ENCODE peak calls at places on chromosome 13, in ten cellular contexts. One of them, this sample, is unnamed.

GRCh38 chr13:51806571-51806970 is 2.6 kb upstream of the DHRS12 start:
- DNase-seq in glutamatergic neuron: no peak
- DNase-seq in CD4-positive, alpha-beta T cell: no peak
- DNase-seq in AG04449: no peak
- DNase-seq in kidney: no peak
- DNase-seq in B cell: no peak
- DNase-seq in fibroblast of lung: peak; percentile 33
- DNase-seq in tibial nerve: peak; percentile 50
- DNase-seq in left lung: no peak
- DNase-seq in right lobe of liver: no peak
- DNase-seq in this sample: no peak

GRCh38 chr13:72122661-72123060 is 255.7 kb upstream of the DACH1 start:
- DNase-seq in glutamatergic neuron: no peak
- DNase-seq in CD4-positive, alpha-beta T cell: no peak
- DNase-seq in AG04449: no peak
- DNase-seq in kidney: no peak
- DNase-seq in B cell: no peak
- DNase-seq in fibroblast of lung: no peak
- DNase-seq in tibial nerve: no peak
- DNase-seq in left lung: no peak
- DNase-seq in right lobe of liver: no peak
- DNase-seq in this sample: no peak

GRCh38 chr13:97224544-97225324 is 2.6 kb downstream of the MBNL2 start:
- DNase-seq in glutamatergic neuron: peak; percentile 36
- DNase-seq in CD4-positive, alpha-beta T cell: no peak
- DNase-seq in AG04449: no peak
- DNase-seq in kidney: no peak
- DNase-seq in B cell: no peak
- DNase-seq in fibroblast of lung: peak; percentile 64
- DNase-seq in tibial nerve: peak; percentile 40
- DNase-seq in left lung: no peak
- DNase-seq in right lobe of liver: no peak
- DNase-seq in this sample: no peak

GRCh38 chr13:26423634-26424033 is 133.8 kb upstream of the WASF3 start:
- DNase-seq in glutamatergic neuron: no peak
- DNase-seq in CD4-positive, alpha-beta T cell: no peak
- DNase-seq in AG04449: no peak
- DNase-seq in kidney: no peak
- DNase-seq in B cell: no peak
- DNase-seq in fibroblast of lung: peak; percentile 22
- DNase-seq in tibial nerve: no peak
- DNase-seq in left lung: no peak
- DNase-seq in right lobe of liver: no peak
- DNase-seq in this sample: no peak

GRCh38 chr13:40600145-40600751 is 66.2 kb downstream of the FOXO1 start:
- DNase-seq in glutamatergic neuron: no peak
- DNase-seq in CD4-positive, alpha-beta T cell: no peak
- DNase-seq in AG04449: no peak
- DNase-seq in kidney: no peak
- DNase-seq in B cell: no peak
- DNase-seq in fibroblast of lung: no peak
- DNase-seq in tibial nerve: no peak
- DNase-seq in left lung: no peak
- DNase-seq in right lobe of liver: no peak
- DNase-seq in this sample: no peak

GRCh38 chr13:102400619-102401125 is 1.2 kb downstream of the FGF14 start:
- DNase-seq in glutamatergic neuron: peak; percentile 50
- DNase-seq in CD4-positive, alpha-beta T cell: no peak
- DNase-seq in AG04449: no peak
- DNase-seq in kidney: peak; percentile 69
- DNase-seq in B cell: no peak
- DNase-seq in fibroblast of lung: peak; percentile 22
- DNase-seq in tibial nerve: no peak
- DNase-seq in left lung: peak; percentile 68
- DNase-seq in right lobe of liver: peak; percentile 41
- DNase-seq in this sample: peak; percentile 6

GRCh38 chr13:107450931-107451330 is 764.4 kb downstream of the LIG4 start:
- DNase-seq in glutamatergic neuron: no peak
- DNase-seq in CD4-positive, alpha-beta T cell: no peak
- DNase-seq in AG04449: no peak
- DNase-seq in kidney: peak; percentile 60
- DNase-seq in B cell: no peak
- DNase-seq in fibroblast of lung: peak; percentile 96
- DNase-seq in tibial nerve: peak; percentile 7
- DNase-seq in left lung: peak; percentile 55
- DNase-seq in right lobe of liver: no peak
- DNase-seq in this sample: no peak

GRCh38 chr13:111005808-111006494 is 91.1 kb upstream of the ANKRD10 start:
- DNase-seq in glutamatergic neuron: no peak
- DNase-seq in CD4-positive, alpha-beta T cell: no peak
- DNase-seq in AG04449: no peak
- DNase-seq in kidney: peak; percentile 90
- DNase-seq in B cell: no peak
- DNase-seq in fibroblast of lung: peak; percentile 83
- DNase-seq in tibial nerve: peak; percentile 31
- DNase-seq in left lung: no peak
- DNase-seq in right lobe of liver: peak; percentile 31
- DNase-seq in this sample: no peak

GRCh38 chr13:80603351-80603750 is 262.4 kb upstream of the SPRY2 start:
- DNase-seq in glutamatergic neuron: no peak
- DNase-seq in CD4-positive, alpha-beta T cell: no peak
- DNase-seq in AG04449: no peak
- DNase-seq in kidney: no peak
- DNase-seq in B cell: no peak
- DNase-seq in fibroblast of lung: no peak
- DNase-seq in tibial nerve: no peak
- DNase-seq in left lung: no peak
- DNase-seq in right lobe of liver: no peak
- DNase-seq in this sample: no peak

GRCh38 chr13:41601718-41602445 is 144.5 kb downstream of the RGCC start:
- DNase-seq in glutamatergic neuron: no peak
- DNase-seq in CD4-positive, alpha-beta T cell: no peak
- DNase-seq in AG04449: no peak
- DNase-seq in kidney: no peak
- DNase-seq in B cell: no peak
- DNase-seq in fibroblast of lung: peak; percentile 54
- DNase-seq in tibial nerve: no peak
- DNase-seq in left lung: no peak
- DNase-seq in right lobe of liver: no peak
- DNase-seq in this sample: no peak

GRCh38 chr13:44364601-44365000 is 9.0 kb upstream of the SERP2 start:
- DNase-seq in glutamatergic neuron: no peak
- DNase-seq in CD4-positive, alpha-beta T cell: no peak
- DNase-seq in AG04449: no peak
- DNase-seq in kidney: no peak
- DNase-seq in B cell: no peak
- DNase-seq in fibroblast of lung: peak; percentile 36
- DNase-seq in tibial nerve: no peak
- DNase-seq in left lung: no peak
- DNase-seq in right lobe of liver: peak; percentile 43
- DNase-seq in this sample: no peak

GRCh38 chr13:50732712-50733111 is 110.8 kb downstream of the DLEU7 start:
- DNase-seq in glutamatergic neuron: no peak
- DNase-seq in CD4-positive, alpha-beta T cell: no peak
- DNase-seq in AG04449: peak; percentile 52
- DNase-seq in kidney: no peak
- DNase-seq in B cell: no peak
- DNase-seq in fibroblast of lung: peak; percentile 35
- DNase-seq in tibial nerve: no peak
- DNase-seq in left lung: no peak
- DNase-seq in right lobe of liver: no peak
- DNase-seq in this sample: no peak

GRCh38 chr13:59710995-59711701 is 452.6 kb downstream of the DIAPH3 start:
- DNase-seq in glutamatergic neuron: no peak
- DNase-seq in CD4-positive, alpha-beta T cell: no peak
- DNase-seq in AG04449: no peak
- DNase-seq in kidney: no peak
- DNase-seq in B cell: no peak
- DNase-seq in fibroblast of lung: no peak
- DNase-seq in tibial nerve: no peak
- DNase-seq in left lung: no peak
- DNase-seq in right lobe of liver: no peak
- DNase-seq in this sample: no peak

GRCh38 chr13:48710160-48710559 is 56.4 kb downstream of the CYSLTR2 start:
- DNase-seq in glutamatergic neuron: no peak
- DNase-seq in CD4-positive, alpha-beta T cell: no peak
- DNase-seq in AG04449: no peak
- DNase-seq in kidney: no peak
- DNase-seq in B cell: no peak
- DNase-seq in fibroblast of lung: no peak
- DNase-seq in tibial nerve: no peak
- DNase-seq in left lung: no peak
- DNase-seq in right lobe of liver: no peak
- DNase-seq in this sample: no peak

GRCh38 chr13:53200498-53201453 is 172.2 kb downstream of the OLFM4 start:
- DNase-seq in glutamatergic neuron: peak; percentile 89
- DNase-seq in CD4-positive, alpha-beta T cell: no peak
- DNase-seq in AG04449: no peak
- DNase-seq in kidney: peak; percentile 67
- DNase-seq in B cell: no peak
- DNase-seq in fibroblast of lung: peak; percentile 2
- DNase-seq in tibial nerve: peak; percentile 33
- DNase-seq in left lung: peak; percentile 78
- DNase-seq in right lobe of liver: peak; percentile 37
- DNase-seq in this sample: peak; percentile 92
- TF ChIP-seq CTCF in glutamatergic neuron: peak; percentile 84
- TF ChIP-seq CTCF in CD4-positive, alpha-beta T cell: no peak
- TF ChIP-seq CTCF in AG04449: peak; percentile 54
- TF ChIP-seq CTCF in kidney: peak; percentile 47
- TF ChIP-seq CTCF in B cell: no peak
- TF ChIP-seq CTCF in fibroblast of lung: no peak
- TF ChIP-seq CTCF in tibial nerve: peak; percentile 74
- TF ChIP-seq CTCF in left lung: no peak
- TF ChIP-seq CTCF in right lobe of liver: peak; percentile 30
- TF ChIP-seq CTCF in this sample: peak; percentile 91

GRCh38 chr13:73544175-73544574 is 485.4 kb downstream of the KLF5 start:
- DNase-seq in glutamatergic neuron: no peak
- DNase-seq in CD4-positive, alpha-beta T cell: no peak
- DNase-seq in AG04449: no peak
- DNase-seq in kidney: no peak
- DNase-seq in B cell: no peak
- DNase-seq in fibroblast of lung: no peak
- DNase-seq in tibial nerve: no peak
- DNase-seq in left lung: no peak
- DNase-seq in right lobe of liver: no peak
- DNase-seq in this sample: no peak
- TF ChIP-seq CTCF in glutamatergic neuron: no peak
- TF ChIP-seq CTCF in CD4-positive, alpha-beta T cell: no peak
- TF ChIP-seq CTCF in AG04449: no peak
- TF ChIP-seq CTCF in kidney: no peak
- TF ChIP-seq CTCF in B cell: no peak
- TF ChIP-seq CTCF in fibroblast of lung: no peak
- TF ChIP-seq CTCF in tibial nerve: no peak
- TF ChIP-seq CTCF in left lung: no peak
- TF ChIP-seq CTCF in right lobe of liver: no peak
- TF ChIP-seq CTCF in this sample: no peak

DNA sequence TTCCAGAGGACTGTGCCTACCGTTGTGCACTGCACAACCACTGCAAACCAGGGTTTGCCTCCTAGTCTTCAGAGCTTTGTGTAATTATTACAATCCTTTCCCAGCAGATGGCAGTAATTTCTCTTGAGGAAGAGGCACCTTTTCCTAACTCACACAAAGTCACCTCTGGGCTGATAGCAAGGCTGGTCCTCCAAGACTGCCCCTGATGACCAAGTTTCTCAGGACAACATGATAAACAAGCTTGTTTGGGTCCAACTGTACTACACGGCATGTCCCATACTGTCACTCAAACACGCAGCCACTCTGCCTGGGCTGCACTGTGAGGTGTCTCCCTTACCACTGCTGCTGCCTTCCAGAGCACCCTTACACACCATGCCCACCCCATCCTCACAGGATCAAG is 39.3 kb downstream of the RFXAP start:
- DNase-seq in glutamatergic neuron: no peak
- DNase-seq in CD4-positive, alpha-beta T cell: no peak
- DNase-seq in AG04449: no peak
- DNase-seq in kidney: no peak
- DNase-seq in B cell: no peak
- DNase-seq in fibroblast of lung: peak; percentile 63
- DNase-seq in tibial nerve: peak; percentile 8
- DNase-seq in left lung: no peak
- DNase-seq in right lobe of liver: no peak
- DNase-seq in this sample: peak; percentile 14
- TF ChIP-seq CTCF in glutamatergic neuron: peak; percentile 41
- TF ChIP-seq CTCF in CD4-positive, alpha-beta T cell: no peak
- TF ChIP-seq CTCF in AG04449: peak; percentile 38
- TF ChIP-seq CTCF in kidney: peak; percentile 52
- TF ChIP-seq CTCF in B cell: peak; percentile 44
- TF ChIP-seq CTCF in fibroblast of lung: peak; percentile 60
- TF ChIP-seq CTCF in tibial nerve: peak; percentile 44
- TF ChIP-seq CTCF in left lung: peak; percentile 19
- TF ChIP-seq CTCF in right lobe of liver: peak; percentile 52
- TF ChIP-seq CTCF in this sample: peak; percentile 49

GRCh38 chr13:31947506-31947905 is 84.1 kb upstream of the FRY start:
- DNase-seq in glutamatergic neuron: no peak
- DNase-seq in CD4-positive, alpha-beta T cell: no peak
- DNase-seq in AG04449: no peak
- DNase-seq in kidney: no peak
- DNase-seq in B cell: no peak
- DNase-seq in fibroblast of lung: no peak
- DNase-seq in tibial nerve: no peak
- DNase-seq in left lung: no peak
- DNase-seq in right lobe of liver: no peak
- DNase-seq in this sample: no peak

GRCh38 chr13:31944262-31945160 is 87.1 kb upstream of the FRY start:
- DNase-seq in glutamatergic neuron: no peak
- DNase-seq in CD4-positive, alpha-beta T cell: no peak
- DNase-seq in AG04449: no peak
- DNase-seq in kidney: no peak
- DNase-seq in B cell: no peak
- DNase-seq in fibroblast of lung: no peak
- DNase-seq in tibial nerve: no peak
- DNase-seq in left lung: no peak
- DNase-seq in right lobe of liver: no peak
- DNase-seq in this sample: no peak

GRCh38 chr13:31946091-31946770 is 85.3 kb upstream of the FRY start:
- DNase-seq in glutamatergic neuron: no peak
- DNase-seq in CD4-positive, alpha-beta T cell: no peak
- DNase-seq in AG04449: no peak
- DNase-seq in kidney: no peak
- DNase-seq in B cell: no peak
- DNase-seq in fibroblast of lung: no peak
- DNase-seq in tibial nerve: no peak
- DNase-seq in left lung: no peak
- DNase-seq in right lobe of liver: no peak
- DNase-seq in this sample: no peak

GRCh38 chr13:31945202-31945978 is 86.2 kb upstream of the FRY start:
- DNase-seq in glutamatergic neuron: no peak
- DNase-seq in CD4-positive, alpha-beta T cell: no peak
- DNase-seq in AG04449: peak; percentile 19
- DNase-seq in kidney: peak; percentile 84
- DNase-seq in B cell: no peak
- DNase-seq in fibroblast of lung: peak; percentile 90
- DNase-seq in tibial nerve: peak; percentile 63
- DNase-seq in left lung: peak; percentile 78
- DNase-seq in right lobe of liver: peak; percentile 78
- DNase-seq in this sample: no peak

DNA sequence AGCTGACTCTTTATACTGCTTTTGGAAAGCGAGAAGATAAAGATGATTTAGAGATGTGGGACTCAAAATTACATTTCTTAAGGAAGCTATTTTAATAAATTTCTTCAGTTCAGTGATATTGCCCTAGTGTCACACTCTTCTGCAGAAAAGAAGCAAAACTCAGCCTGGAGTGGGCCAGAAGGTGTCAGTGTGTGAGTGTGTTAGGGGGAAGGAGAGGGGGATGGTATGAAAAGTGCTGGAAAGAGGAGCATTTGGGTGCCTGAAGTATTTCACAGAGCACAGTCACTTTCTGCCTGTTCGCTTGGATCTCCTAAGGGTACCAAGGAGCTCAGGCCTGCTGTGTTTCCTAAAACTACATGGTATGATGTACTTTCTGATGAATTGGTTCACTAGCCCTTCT is 84.5 kb upstream of the FRY start:
- DNase-seq in glutamatergic neuron: no peak
- DNase-seq in CD4-positive, alpha-beta T cell: no peak
- DNase-seq in AG04449: no peak
- DNase-seq in kidney: no peak
- DNase-seq in B cell: no peak
- DNase-seq in fibroblast of lung: no peak
- DNase-seq in tibial nerve: no peak
- DNase-seq in left lung: no peak
- DNase-seq in right lobe of liver: no peak
- DNase-seq in this sample: no peak
- TF ChIP-seq CTCF in glutamatergic neuron: no peak
- TF ChIP-seq CTCF in CD4-positive, alpha-beta T cell: no peak
- TF ChIP-seq CTCF in AG04449: no peak
- TF ChIP-seq CTCF in kidney: peak; percentile 40
- TF ChIP-seq CTCF in B cell: no peak
- TF ChIP-seq CTCF in fibroblast of lung: no peak
- TF ChIP-seq CTCF in tibial nerve: no peak
- TF ChIP-seq CTCF in left lung: no peak
- TF ChIP-seq CTCF in right lobe of liver: no peak
- TF ChIP-seq CTCF in this sample: no peak

This sample was measured in endothelial cell.